ENCODE peak calls at places on chromosomes 7 and 10, in nine cellular contexts. S is endodermal cell, Y is PC-3, W is HFFc6, Z is fibroblast of pulmonary artery, D is heart right ventricle, Q is adrenal gland, F is upper lobe of right lung, T is colonic mucosa. U is an unnamed sample.

GRCh38 chr7:21972397-21972784 is 26.7 kb upstream of the CDCA7L start:
- DNase-seq in S (no peak), Y (no peak), W (no peak), Z (no peak), D (no peak), Q (no peak), F (no peak), T (no peak), U (no peak)

GRCh38 chr10:6327906-6328707 is 125.4 kb downstream of the PFKFB3 start:
- DNase-seq in S (no peak), Y (no peak), W (no peak), Z (no peak), D (no peak), Q (no peak), F (no peak), T (no peak), U (no peak)

GRCh38 chr10:132335189-132336063 is 3.4 kb downstream of the LRRC27 start:
- DNase-seq in S (peak), Y (no peak), W (no peak), Z (no peak), D (no peak), Q (peak), F (peak), T (no peak), U (no peak)

GRCh38 chr10:5079306-5079830 is 14.8 kb upstream of the AKR1C3 start:
- DNase-seq in S (peak), Y (no peak), W (no peak), Z (no peak), D (no peak), Q (no peak), F (no peak), T (no peak), U (no peak)

GRCh38 chr7:65325793-65326432 is 47.7 kb upstream of the ZNF92 start:
- DNase-seq in S (no peak), Y (no peak), W (no peak), Z (no peak), D (no peak), Q (no peak), F (no peak), T (no peak), U (no peak)

GRCh38 chr10:78194050-78194449 is 160.4 kb downstream of the RPS24 start:
- DNase-seq in S (no peak), Y (peak), W (peak), Z (no peak), D (no peak), Q (no peak), F (no peak), T (no peak), U (no peak)

GRCh38 chr7:22666732-22667131 is 60.3 kb upstream of the IL6 start:
- DNase-seq in S (no peak), Y (peak), W (peak), Z (peak), D (no peak), Q (no peak), F (no peak), T (no peak), U (no peak)

GRCh38 chr7:673681-674453 is 52.6 kb upstream of the DNAAF5 start:
- DNase-seq in S (no peak), Y (no peak), W (no peak), Z (no peak), D (no peak), Q (no peak), F (no peak), T (no peak), U (no peak)

GRCh38 chr10:111612273-111612672 is 535.4 kb downstream of the ADRA2A start:
- DNase-seq in S (no peak), Y (no peak), W (no peak), Z (no peak), D (no peak), Q (no peak), F (no peak), T (no peak), U (no peak)

GRCh38 chr7:92135490-92135889 is 1.2 kb upstream of the CYP51A1 start:
- DNase-seq in S (peak), Y (no peak), W (no peak), Z (peak), D (no peak), Q (no peak), F (no peak), T (no peak), U (no peak)

GRCh38 chr7:16753102-16753931 is at the start of gene TSPAN13:
- DNase-seq in S (peak), Y (peak), W (peak), Z (peak), D (peak), Q (peak), F (peak), T (peak), U (peak)

GRCh38 chr10:104045151-104046089 is 40.3 kb downstream of the COL17A1 start:
- DNase-seq in S (peak), Y (peak), W (peak), Z (peak), D (no peak), Q (peak), F (no peak), T (peak), U (peak)

GRCh38 chr7:33186187-33186586 is 56.8 kb downstream of the BBS9 start:
- DNase-seq in S (peak), Y (peak), W (peak), Z (peak), D (no peak), Q (no peak), F (no peak), T (no peak), U (no peak)

GRCh38 chr7:81871606-81872265 is 101.9 kb upstream of the HGF start:
- DNase-seq in S (no peak), Y (no peak), W (no peak), Z (peak), D (no peak), Q (no peak), F (no peak), T (no peak), U (no peak)

GRCh38 chr10:99344715-99345114 is 15.6 kb downstream of the CNNM1 start:
- DNase-seq in S (peak), Y (no peak), W (no peak), Z (no peak), D (no peak), Q (no peak), F (no peak), T (no peak), U (no peak)

GRCh38 chr10:76202777-76203176 is 771.4 kb downstream of the LRMDA start:
- DNase-seq in S (no peak), Y (no peak), W (peak), Z (peak), D (no peak), Q (no peak), F (no peak), T (no peak), U (no peak)

GRCh38 chr7:37201003-37201875 is 247.4 kb downstream of the ELMO1 start:
- DNase-seq in S (peak), Y (peak), W (peak), Z (peak), D (peak), Q (peak), F (peak), T (peak), U (peak)

GRCh38 chr10:51832652-51833383 is 133.4 kb upstream of the CSTF2T start:
- DNase-seq in S (no peak), Y (peak), W (peak), Z (peak), D (no peak), Q (no peak), F (no peak), T (no peak), U (no peak)

GRCh38 chr10:128065881-128066534 is 60.2 kb downstream of the MKI67 start:
- DNase-seq in S (no peak), Y (no peak), W (no peak), Z (no peak), D (no peak), Q (no peak), F (peak), T (no peak), U (no peak)

GRCh38 chr10:54843085-54843646 is 42.1 kb upstream of the PCDH15 start:
- DNase-seq in S (no peak), Y (no peak), W (no peak), Z (no peak), D (no peak), Q (no peak), F (no peak), T (no peak), U (no peak)

GRCh38 chr10:77082601-77083252 is 554.9 kb downstream of the KCNMA1 start:
- DNase-seq in S (peak), Y (no peak), W (no peak), Z (no peak), D (no peak), Q (no peak), F (no peak), T (no peak), U (no peak)

GRCh38 chr10:86244296-86244695 is 122.3 kb downstream of the GRID1 start:
- DNase-seq in S (no peak), Y (no peak), W (no peak), Z (no peak), D (no peak), Q (no peak), F (no peak), T (no peak), U (peak)

GRCh38 chr10:72889391-72889831 is 4.1 kb upstream of the OIT3 start:
- DNase-seq in S (no peak), Y (peak), W (no peak), Z (peak), D (no peak), Q (no peak), F (no peak), T (no peak), U (no peak)

GRCh38 chr10:3331104-3331645 is 158.6 kb upstream of the PITRM1 start:
- DNase-seq in S (no peak), Y (no peak), W (no peak), Z (no peak), D (no peak), Q (no peak), F (no peak), T (no peak), U (no peak)

GRCh38 chr10:95742529-95742884 is 13.5 kb upstream of the ENTPD1 start:
- DNase-seq in S (no peak), Y (peak), W (no peak), Z (peak), D (no peak), Q (peak), F (no peak), T (peak), U (no peak)

GRCh38 chr10:114183563-114183962 is 4.4 kb downstream of the TDRD1 start:
- DNase-seq in S (no peak), Y (no peak), W (no peak), Z (no peak), D (no peak), Q (no peak), F (no peak), T (no peak), U (no peak)

GRCh38 chr7:46558482-46559193 is 637.6 kb upstream of the IGFBP3 start:
- DNase-seq in S (no peak), Y (peak), W (peak), Z (peak), D (no peak), Q (no peak), F (no peak), T (no peak), U (no peak)

GRCh38 chr10:33871557-33871956 is 537.1 kb upstream of the NRP1 start:
- DNase-seq in S (no peak), Y (no peak), W (no peak), Z (no peak), D (no peak), Q (no peak), F (no peak), T (no peak), U (no peak)

GRCh38 chr10:88194961-88195367 is 331.5 kb downstream of the PTEN start:
- DNase-seq in S (no peak), Y (no peak), W (no peak), Z (no peak), D (no peak), Q (no peak), F (no peak), T (no peak), U (no peak)

GRCh38 chr10:114869500-114869899 is 47.9 kb downstream of the FHIP2A start:
- DNase-seq in S (no peak), Y (peak), W (peak), Z (peak), D (no peak), Q (no peak), F (no peak), T (no peak), U (no peak)

GRCh38 chr10:122374859-122375721 is 582 bp downstream of the PLEKHA1 start:
- DNase-seq in S (peak), Y (peak), W (peak), Z (peak), D (peak), Q (peak), F (peak), T (peak), U (peak)

GRCh38 chr10:21260793-21261149 is 264.7 kb downstream of the SKIDA1 start:
- DNase-seq in S (no peak), Y (no peak), W (no peak), Z (no peak), D (no peak), Q (no peak), F (no peak), T (no peak), U (no peak)

GRCh38 chr7:129779602-129780256 is 168.2 kb downstream of the NRF1 start:
- DNase-seq in S (no peak), Y (peak), W (no peak), Z (no peak), D (no peak), Q (peak), F (peak), T (no peak), U (peak)
- TF ChIP-seq CTCF in S (no peak), Y (no peak), W (no peak), Z (no peak), D (no peak), Q (no peak), F (no peak), T (no peak), U (no peak)

GRCh38 chr7:20846791-20847190 is 60.1 kb upstream of the SP8 start:
- DNase-seq in S (no peak), Y (no peak), W (no peak), Z (no peak), D (no peak), Q (no peak), F (no peak), T (no peak), U (no peak)
- TF ChIP-seq CTCF in S (no peak), Y (no peak), W (no peak), Z (no peak), D (no peak), Q (no peak), F (no peak), T (no peak), U (no peak)

GRCh38 chr10:60594476-60595051 is 183.7 kb upstream of the CDK1 start:
- DNase-seq in S (peak), Y (peak), W (peak), Z (peak), D (no peak), Q (no peak), F (no peak), T (no peak), U (no peak)
- TF ChIP-seq CTCF in S (peak), Y (peak), W (peak), Z (peak), D (no peak), Q (no peak), F (no peak), T (no peak), U (no peak)

GRCh38 chr7:88597941-88598425 is 161.5 kb upstream of the ZNF804B start:
- DNase-seq in S (no peak), Y (no peak), W (no peak), Z (no peak), D (no peak), Q (no peak), F (no peak), T (no peak), U (no peak)
- TF ChIP-seq CTCF in S (no peak), Y (no peak), W (no peak), Z (no peak), D (no peak), Q (no peak), F (no peak), T (no peak), U (no peak)

GRCh38 chr10:119028900-119029612 is 458 bp upstream of the NANOS1 start:
- DNase-seq in S (peak), Y (peak), W (peak), Z (peak), D (peak), Q (peak), F (peak), T (peak), U (peak)
- TF ChIP-seq CTCF in S (peak), Y (no peak), W (peak), Z (no peak), D (peak), Q (peak), F (peak), T (no peak), U (no peak)

DNA sequence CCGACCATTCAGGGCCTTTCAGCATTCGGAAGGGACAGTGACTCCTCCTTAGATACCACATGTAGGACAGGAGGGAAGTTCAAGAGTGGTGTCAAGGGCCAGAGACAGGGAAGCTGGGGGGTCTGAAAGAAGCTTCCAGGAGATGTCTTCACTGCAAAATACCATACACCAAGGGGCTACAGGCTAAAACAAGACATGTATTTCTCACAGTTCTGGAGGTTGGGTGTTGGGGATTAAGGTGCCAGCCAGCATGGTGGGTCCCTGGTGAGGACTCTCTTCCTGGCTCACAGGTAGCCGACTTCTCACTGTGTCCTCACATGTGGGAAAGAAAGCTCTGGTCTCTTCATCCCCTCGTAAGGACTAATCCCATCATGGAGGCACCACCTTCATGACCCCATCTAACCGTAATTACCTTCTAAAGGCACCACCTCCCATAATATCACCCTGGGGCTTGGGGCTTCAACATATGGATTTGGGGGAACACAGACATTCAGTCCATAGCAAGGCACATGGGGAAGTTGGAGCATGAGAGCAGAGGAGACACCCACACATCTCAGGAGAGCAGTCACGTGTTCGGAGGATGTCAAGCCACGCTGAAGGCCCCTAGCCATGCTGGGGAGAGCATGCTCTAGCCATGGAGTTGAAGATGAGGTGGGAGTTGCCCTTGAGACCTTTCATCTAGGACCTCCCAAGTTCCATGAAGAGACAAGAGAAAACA is 73.9 kb upstream of the GDF10 start:
- DNase-seq in S (peak), Y (no peak), W (no peak), Z (no peak), D (no peak), Q (no peak), F (no peak), T (no peak), U (no peak)
- TF ChIP-seq CTCF in S (no peak), Y (no peak), W (no peak), Z (no peak), D (no peak), Q (no peak), F (no peak), T (no peak), U (no peak)

DNA sequence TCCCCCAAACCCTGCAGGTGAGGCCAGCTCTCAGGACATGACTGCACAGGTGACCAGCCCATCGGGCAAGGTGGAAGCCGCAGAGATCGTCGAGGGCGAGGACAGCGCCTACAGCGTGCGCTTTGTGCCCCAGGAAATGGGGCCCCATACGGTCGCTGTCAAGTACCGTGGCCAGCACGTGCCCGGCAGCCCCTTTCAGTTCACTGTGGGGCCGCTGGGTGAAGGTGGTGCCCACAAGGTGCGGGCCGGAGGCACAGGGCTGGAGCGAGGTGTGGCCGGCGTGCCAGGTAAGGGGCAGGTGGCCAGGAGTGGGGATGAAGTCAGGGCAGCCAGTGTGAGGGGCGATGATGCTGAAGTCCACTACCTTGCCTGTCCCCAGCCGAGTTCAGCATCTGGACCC is 8.3 kb upstream of the ATP6V1F start:
- DNase-seq in S (no peak), Y (no peak), W (no peak), Z (no peak), D (no peak), Q (no peak), F (no peak), T (no peak), U (no peak)
- TF ChIP-seq CTCF in S (no peak), Y (no peak), W (no peak), Z (no peak), D (no peak), Q (no peak), F (no peak), T (no peak), U (no peak)

GRCh38 chr7:90551036-90551435 is 45.1 kb upstream of the CDK14 start:
- DNase-seq in S (peak), Y (peak), W (no peak), Z (no peak), D (no peak), Q (no peak), F (no peak), T (no peak), U (no peak)

DNA sequence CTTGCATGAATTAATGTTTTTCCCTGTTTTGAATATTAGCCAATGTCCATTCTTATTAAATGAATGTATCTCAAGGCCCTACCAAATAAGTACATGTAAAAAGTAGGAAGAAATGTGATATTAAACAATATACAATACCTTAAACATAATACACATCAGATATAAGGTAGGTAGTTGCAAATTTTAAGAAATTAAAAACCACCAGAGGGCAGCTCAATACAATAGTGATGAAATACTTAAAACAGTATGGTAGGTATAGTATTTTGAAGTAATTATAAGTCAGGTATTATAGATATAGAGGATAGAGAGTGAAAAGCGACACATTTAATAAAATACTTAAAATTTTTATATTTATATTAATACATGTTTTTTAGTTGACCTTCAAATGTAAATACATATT is 43.6 kb upstream of the CDK14 start:
- DNase-seq in S (no peak), Y (peak), W (peak), Z (peak), D (no peak), Q (no peak), F (no peak), T (no peak), U (no peak)
- TF ChIP-seq CTCF in S (peak), Y (peak), W (peak), Z (peak), D (peak), Q (peak), F (peak), T (no peak), U (no peak)

GRCh38 chr10:44397476-44398225 is 12.8 kb upstream of the CXCL12 start:
- DNase-seq in S (peak), Y (peak), W (no peak), Z (no peak), D (no peak), Q (peak), F (peak), T (no peak), U (no peak)

GRCh38 chr10:44396671-44397191 is 11.8 kb upstream of the CXCL12 start:
- DNase-seq in S (peak), Y (no peak), W (no peak), Z (no peak), D (no peak), Q (peak), F (peak), T (no peak), U (no peak)

GRCh38 chr10:44399478-44400451 is 14.9 kb upstream of the CXCL12 start:
- DNase-seq in S (peak), Y (no peak), W (no peak), Z (no peak), D (no peak), Q (peak), F (peak), T (no peak), U (no peak)

GRCh38 chr10:44398747-44399477 is 14.0 kb upstream of the CXCL12 start:
- DNase-seq in S (peak), Y (no peak), W (no peak), Z (no peak), D (no peak), Q (peak), F (peak), T (no peak), U (no peak)

GRCh38 chr10:44398271-44398670 is 13.4 kb upstream of the CXCL12 start:
- DNase-seq in S (peak), Y (no peak), W (no peak), Z (no peak), D (no peak), Q (peak), F (peak), T (no peak), U (no peak)
- TF ChIP-seq CTCF in S (no peak), Y (no peak), W (no peak), Z (no peak), D (no peak), Q (no peak), F (no peak), T (no peak), U (no peak)

GRCh38 chr10:120646159-120646558 is 189.1 kb downstream of the PLPP4 start:
- DNase-seq in S (no peak), Y (no peak), W (no peak), Z (no peak), D (no peak), Q (no peak), F (no peak), T (no peak), U (no peak)

GRCh38 chr10:120643373-120643772 is 186.3 kb downstream of the PLPP4 start:
- DNase-seq in S (no peak), Y (no peak), W (no peak), Z (no peak), D (no peak), Q (no peak), F (no peak), T (no peak), U (no peak)

GRCh38 chr10:120644549-120645410 is 187.8 kb downstream of the PLPP4 start:
- DNase-seq in S (peak), Y (no peak), W (no peak), Z (no peak), D (no peak), Q (no peak), F (no peak), T (no peak), U (no peak)

GRCh38 chr10:120651000-120651399 is 194.0 kb downstream of the PLPP4 start:
- DNase-seq in S (no peak), Y (peak), W (no peak), Z (no peak), D (no peak), Q (no peak), F (no peak), T (no peak), U (no peak)

GRCh38 chr10:120646738-120647427 is 189.9 kb downstream of the PLPP4 start:
- DNase-seq in S (no peak), Y (no peak), W (no peak), Z (no peak), D (no peak), Q (no peak), F (no peak), T (no peak), U (no peak)
- TF ChIP-seq CTCF in S (peak), Y (no peak), W (no peak), Z (no peak), D (no peak), Q (no peak), F (no peak), T (no peak), U (no peak)